ENCODE peak calls at places on chromosomes 4 and X, in five cellular contexts. V is K562, Z is H1, A is HepG2, T is A549. B is an unnamed sample.
A peak's percentile ranks its signal among the peaks of the same experiment; 100 is the strongest.

GRCh38 chr4:30717208-30718020 is 2.8 kb upstream of the PCDH7 start:
- DNase-seq in A (no peak), T (peak; percentile 27), Z (peak; percentile 84), V (no peak), B (no peak)

GRCh38 chr4:95165926-95166524 is 382.7 kb downstream of the UNC5C start:
- DNase-seq in T (peak; percentile 65), V (peak; percentile 41), Z (no peak), A (peak; percentile 54), B (peak; percentile 17)

GRCh38 chr4:164876680-164877324 is at the start of gene APELA:
- DNase-seq in Z (no peak), A (peak; percentile 3), V (no peak), T (no peak), B (peak; percentile 82)

GRCh38 chrX:1105671-1106419 is 106.6 kb downstream of the CRLF2 start:
- DNase-seq in Z (no peak), A (no peak), V (no peak), T (no peak), B (no peak)

GRCh38 chr4:184506527-184507121 is 32.3 kb upstream of the IRF2 start:
- DNase-seq in V (no peak), Z (no peak), T (peak; percentile 14), A (peak; percentile 24), B (peak; percentile 78)

GRCh38 chrX:119648421-119648775 is 42.2 kb upstream of the NKRF start:
- DNase-seq in T (no peak), V (no peak), Z (no peak), A (no peak), B (no peak)

GRCh38 chr4:4869731-4870483 is 10.4 kb downstream of the MSX1 start:
- DNase-seq in V (no peak), Z (peak; percentile 58), A (no peak), T (no peak), B (no peak)

GRCh38 chrX:30957753-30958152 is 68.7 kb upstream of the TAB3 start:
- DNase-seq in Z (no peak), A (peak; percentile 20), T (peak; percentile 37), V (no peak), B (no peak)

GRCh38 chr4:96630839-96631238 is 790.9 kb downstream of the PDHA2 start:
- DNase-seq in V (no peak), Z (no peak), A (no peak), T (no peak), B (no peak)

GRCh38 chr4:139902328-139903217 is 237.0 kb downstream of the MGST2 start:
- DNase-seq in A (no peak), V (no peak), T (no peak), Z (no peak), B (no peak)

GRCh38 chrX:112808007-112808406 is 32.6 kb downstream of the AMOT start:
- DNase-seq in Z (no peak), V (no peak), T (no peak), A (no peak), B (no peak)

GRCh38 chr4:168615294-168615693 is 118.4 kb downstream of the PALLD start:
- DNase-seq in A (no peak), T (no peak), V (no peak), Z (no peak), B (no peak)

GRCh38 chrX:151359931-151360871 is 36.8 kb upstream of the VMA21 start:
- DNase-seq in Z (peak; percentile 79), V (peak; percentile 8), T (no peak), A (peak; percentile 0), B (no peak)

GRCh38 chrX:55142919-55143310 is 54.1 kb downstream of the PAGE2 start:
- DNase-seq in T (no peak), A (no peak), Z (no peak), V (no peak), B (no peak)

GRCh38 chr4:2570551-2571222 is 34.2 kb downstream of the FAM193A start:
- DNase-seq in A (no peak), Z (no peak), T (no peak), V (no peak), B (peak; percentile 30)

GRCh38 chr4:55069248-55069647 is 56.1 kb downstream of the KDR start:
- DNase-seq in V (no peak), Z (no peak), T (no peak), A (no peak), B (no peak)

GRCh38 chr4:164725066-164725465 is 28.9 kb upstream of the SMIM31 start:
- DNase-seq in Z (no peak), T (no peak), A (no peak), V (no peak), B (no peak)

GRCh38 chrX:131262738-131263679 is 26.1 kb downstream of the IGSF1 start:
- DNase-seq in A (peak; percentile 35), Z (peak; percentile 78), T (peak; percentile 51), V (peak; percentile 62), B (no peak)

GRCh38 chrX:623599-624323 is 6.8 kb upstream of the SHOX start:
- DNase-seq in Z (peak; percentile 76), V (no peak), T (peak; percentile 73), A (no peak), B (no peak)

GRCh38 chr4:80407246-80407645 is 71.7 kb downstream of the CFAP299 start:
- DNase-seq in T (no peak), Z (no peak), V (no peak), A (no peak), B (no peak)

GRCh38 chr4:176210579-176211296 is 15.4 kb upstream of the SPATA4 start:
- DNase-seq in T (no peak), V (no peak), A (no peak), Z (no peak), B (no peak)

GRCh38 chr4:84948056-84948455 is 18.4 kb downstream of the WDFY3 start:
- DNase-seq in V (no peak), T (no peak), A (no peak), Z (no peak), B (no peak)

GRCh38 chrX:1398431-1399340 is 6.8 kb upstream of the SLC25A6 start:
- DNase-seq in T (no peak), A (no peak), V (no peak), Z (no peak), B (no peak)

GRCh38 chr4:110978761-110979160 is 355.9 kb upstream of the PITX2 start:
- DNase-seq in V (no peak), T (no peak), A (no peak), Z (no peak), B (no peak)

GRCh38 chr4:53461244-53461643 is 83.8 kb downstream of the FIP1L1 start:
- DNase-seq in T (no peak), A (no peak), Z (no peak), V (no peak), B (no peak)

GRCh38 chr4:57109847-57110634 is at the start of gene IGFBP7:
- DNase-seq in V (peak; percentile 55), Z (peak; percentile 59), A (no peak), T (no peak), B (no peak)
- TF ChIP-seq HDAC2 in V (no peak), Z (peak; percentile 44), A (no peak), T (no peak), B (no peak)

GRCh38 chr4:87978656-87979055 is 3.1 kb downstream of the SPP1 start:
- DNase-seq in V (no peak), T (peak; percentile 40), Z (no peak), A (no peak), B (no peak)

GRCh38 chr4:87977521-87978278 is 2.2 kb downstream of the SPP1 start:
- DNase-seq in T (no peak), Z (no peak), V (no peak), A (no peak), B (no peak)

GRCh38 chr4:87974856-87975462 is 555 bp upstream of the SPP1 start:
- DNase-seq in A (peak; percentile 58), T (peak; percentile 65), V (no peak), Z (no peak), B (no peak)

GRCh38 chr4:87973283-87974169 is 2.0 kb upstream of the SPP1 start:
- DNase-seq in A (peak; percentile 63), V (peak; percentile 38), T (peak; percentile 70), Z (peak; percentile 75), B (no peak)

DNA sequence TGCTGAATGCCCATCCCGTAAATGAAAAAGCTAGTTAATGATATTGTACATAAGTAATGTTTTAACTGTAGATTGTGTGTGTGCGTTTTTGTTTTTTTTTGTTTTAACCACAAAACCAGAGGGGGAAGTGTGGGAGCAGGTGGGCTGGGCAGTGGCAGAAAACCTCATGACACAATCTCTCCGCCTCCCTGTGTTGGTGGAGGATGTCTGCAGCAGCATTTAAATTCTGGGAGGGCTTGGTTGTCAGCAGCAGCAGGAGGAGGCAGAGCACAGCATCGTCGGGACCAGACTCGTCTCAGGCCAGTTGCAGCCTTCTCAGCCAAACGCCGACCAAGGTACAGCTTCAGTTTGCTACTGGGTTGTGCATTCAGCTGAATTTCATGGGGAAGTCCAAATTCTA is at the start of gene SPP1:
- DNase-seq in Z (no peak), A (peak; percentile 66), V (no peak), T (peak; percentile 76), B (no peak)
- TF ChIP-seq HDAC2 in Z (no peak), A (peak; percentile 17), V (no peak), T (no peak), B (no peak)

DNA sequence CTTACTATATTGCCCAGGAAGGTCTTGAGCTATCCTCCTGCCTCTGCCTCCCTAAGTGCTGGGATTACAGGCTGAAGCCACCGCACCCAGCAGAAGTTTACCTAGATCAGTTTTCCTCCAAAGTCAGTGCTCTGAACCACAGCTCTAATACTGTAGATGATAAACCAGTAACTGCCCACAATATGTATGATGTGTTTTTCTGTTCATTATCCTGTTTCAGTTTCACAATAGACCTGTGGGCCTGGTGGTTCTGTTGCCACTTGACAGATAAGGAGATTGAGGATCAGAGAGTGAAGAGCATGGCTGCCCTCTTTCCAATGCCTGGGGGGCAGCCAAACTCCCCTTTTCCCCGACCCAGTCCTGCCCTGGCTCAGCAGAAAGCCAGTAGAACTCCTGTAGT is 87.0 kb downstream of the EFNB1 start:
- DNase-seq in T (no peak), Z (no peak), V (no peak), A (no peak), B (no peak)
- TF ChIP-seq HDAC2 in T (no peak), Z (no peak), V (no peak), A (no peak), B (no peak)

DNA sequence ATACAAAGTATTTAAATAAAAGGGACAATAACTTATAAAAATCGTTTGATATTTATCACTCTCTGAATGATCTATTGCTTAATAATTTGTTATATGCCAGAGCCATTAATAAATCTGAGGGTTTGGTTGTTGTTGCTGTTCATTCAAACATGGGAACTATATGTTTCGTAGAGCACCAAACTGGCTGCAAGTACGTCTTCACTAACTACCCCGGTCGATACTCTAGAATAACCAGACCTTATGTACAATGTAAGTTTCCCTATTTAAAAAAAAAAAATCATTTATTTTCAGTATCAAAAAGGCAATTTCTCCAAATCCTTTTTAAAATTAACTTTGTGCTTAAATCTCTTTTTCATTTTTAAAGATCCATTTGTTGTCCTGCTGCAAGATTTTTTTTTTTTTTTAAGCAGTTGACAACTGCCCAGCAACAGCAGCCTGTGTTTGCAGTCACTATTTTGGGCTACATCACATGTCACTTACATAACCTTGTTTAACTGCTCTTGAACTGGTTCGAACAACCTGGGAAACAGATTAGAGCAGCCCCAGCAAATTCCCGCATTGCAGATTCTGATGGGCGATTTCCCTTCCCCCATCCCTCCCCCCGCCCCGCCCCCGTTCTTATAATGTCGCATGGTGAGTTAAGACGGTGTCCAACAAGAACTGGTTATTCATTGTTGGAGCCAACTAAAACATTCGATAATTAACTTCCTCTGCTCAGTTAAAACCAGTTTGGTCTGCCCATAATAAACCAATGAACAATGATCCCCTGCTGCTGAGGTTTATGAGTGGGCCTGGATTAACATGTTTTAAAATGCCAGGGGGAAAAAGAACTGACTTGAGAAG is 238.9 kb downstream of the NR3C2 start:
- DNase-seq in T (no peak), V (no peak), Z (no peak), A (no peak), B (no peak)
- TF ChIP-seq HDAC2 in T (no peak), V (no peak), Z (no peak), A (no peak), B (no peak)